ENCODE peak calls at places on chromosomes 11 and 22, in nine cellular contexts. K is mucosa of descending colon, D is cardiac muscle cell, O is IMR-90, L is upper lobe of right lung, Y is transverse colon, J is suprapubic skin, C is GM06990, Q is adrenal gland. S is an unnamed sample. For H3K36me3, the result is how much of the 10 kb centered on the place peaks cover.

GRCh38 chr22:29344137-29344536 is 28.6 kb upstream of the RASL10A start:
- DNase-seq in J (no peak), L (peak), Q (peak), C (no peak), Y (peak), D (peak), K (no peak), O (peak), S (peak)

GRCh38 chr22:38233427-38233826 is 31.6 kb downstream of the MAFF start:
- DNase-seq in K (no peak), O (peak), L (no peak), C (no peak), Y (no peak), J (no peak), Q (peak), D (no peak), S (no peak)

GRCh38 chr22:20080776-20081654 is 974 bp downstream of the DGCR8 start:
- DNase-seq in Y (peak), K (peak), Q (no peak), L (no peak), O (peak), J (no peak), D (peak), C (peak), S (no peak)

GRCh38 chr22:21923163-21923561 is 29.5 kb downstream of the PPM1F start:
- DNase-seq in O (no peak), L (no peak), C (no peak), K (peak), Y (no peak), Q (no peak), D (no peak), J (no peak), S (no peak)

GRCh38 chr22:37972527-37972926 is 11.8 kb downstream of the SOX10 start:
- DNase-seq in J (no peak), C (no peak), K (no peak), Q (no peak), L (no peak), Y (no peak), O (no peak), D (peak), S (no peak)

GRCh38 chr11:77726524-77726923 is 88.9 kb upstream of the CLNS1A start:
- DNase-seq in O (no peak), Q (no peak), C (no peak), D (no peak), Y (no peak), J (no peak), K (no peak), L (no peak), S (no peak)

GRCh38 chr11:16326679-16327297 is 29.6 kb downstream of the SOX6 start:
- DNase-seq in J (no peak), L (no peak), D (no peak), Y (no peak), O (peak), Q (no peak), C (no peak), K (no peak), S (no peak)

GRCh38 chr11:58621586-58622262 is 741 bp upstream of the CNTF start:
- DNase-seq in D (no peak), C (no peak), K (no peak), J (no peak), Y (no peak), O (no peak), L (no peak), Q (no peak), S (no peak)

GRCh38 chr11:86713552-86713951 is 41.1 kb upstream of the ME3 start:
- DNase-seq in D (no peak), K (no peak), Y (no peak), C (no peak), O (no peak), L (no peak), Q (no peak), J (no peak), S (no peak)

GRCh38 chr11:81165164-81165563 is 1568.5 kb downstream of the FAM181B start:
- DNase-seq in K (no peak), C (no peak), Q (no peak), D (peak), Y (no peak), L (no peak), O (no peak), J (no peak), S (no peak)

GRCh38 chr22:19523240-19524169 is 705 bp downstream of the CLDN5 start:
- DNase-seq in K (no peak), Y (no peak), C (peak), O (peak), Q (no peak), L (no peak), J (peak), D (peak), S (no peak)

GRCh38 chr11:82233211-82233610 is 500.5 kb downstream of the FAM181B start:
- DNase-seq in O (no peak), Y (no peak), C (no peak), D (no peak), K (no peak), L (no peak), Q (no peak), J (no peak), S (no peak)

GRCh38 chr11:35223429-35223828 is 84.5 kb downstream of the CD44 start:
- DNase-seq in O (peak), K (no peak), D (peak), C (no peak), L (no peak), Q (no peak), J (no peak), Y (no peak), S (no peak)

GRCh38 chr11:117410861-117411725 is 83.4 kb downstream of the CEP164 start:
- DNase-seq in Y (no peak), L (peak), K (no peak), J (peak), Q (no peak), O (no peak), C (no peak), D (no peak), S (no peak)
- H3K36me3 ChIP-seq in Y (under half), L (under half), K (under half), J (half or more), Q (under half), O (under half), C (under half), D (under half), S (under half)

DNA sequence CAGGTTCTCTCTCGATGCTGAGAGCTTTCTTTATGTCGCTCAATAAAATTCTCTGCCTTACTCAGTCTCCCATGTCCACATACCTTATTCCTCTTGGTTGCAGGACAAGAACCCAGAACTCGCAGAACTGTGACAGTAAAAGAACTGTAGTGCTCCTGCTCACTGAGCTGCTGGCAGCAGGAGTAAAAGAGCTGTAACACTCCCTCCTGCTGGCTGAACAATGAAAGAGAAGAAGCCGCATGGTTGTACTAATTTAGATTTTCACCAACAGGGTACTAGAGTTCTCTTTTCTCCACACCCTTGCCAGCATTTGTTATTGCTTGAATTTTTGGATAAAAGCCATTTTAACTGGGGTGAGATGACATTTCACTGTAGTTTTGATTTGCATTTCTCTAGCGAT is 433.2 kb downstream of the GUCY1A2 start:
- DNase-seq in L (no peak), J (no peak), Q (no peak), D (no peak), C (no peak), Y (no peak), O (peak), K (no peak), S (no peak)
- TF ChIP-seq CTCF in L (no peak), J (no peak), Q (peak), D (peak), C (no peak), Y (no peak), O (peak), K (no peak), S (no peak)

GRCh38 chr11:32434116-32434386 is 1.3 kb downstream of the WT1 start:
- DNase-seq in C (no peak), D (no peak), J (no peak), K (no peak), L (no peak), Q (no peak), Y (no peak), O (no peak), S (no peak)

GRCh38 chr11:32435152-32435480 is 223 bp downstream of the WT1 start:
- DNase-seq in K (no peak), C (no peak), J (no peak), L (no peak), O (no peak), D (no peak), Q (no peak), Y (no peak), S (no peak)

GRCh38 chr11:32435511-32435946 is at the start of gene WT1:
- DNase-seq in Q (no peak), J (no peak), K (no peak), O (no peak), L (no peak), Y (no peak), C (no peak), D (peak), S (peak)

GRCh38 chr11:32433249-32434115 is 1.9 kb downstream of the WT1 start:
- DNase-seq in C (no peak), Y (no peak), O (no peak), Q (no peak), K (no peak), D (no peak), J (no peak), L (no peak), S (no peak)

GRCh38 chr11:32434387-32435151 is 770 bp downstream of the WT1 start:
- DNase-seq in Q (no peak), J (no peak), Y (no peak), L (no peak), C (no peak), K (no peak), O (no peak), D (no peak), S (no peak)
- H3K4me3 ChIP-seq in Q (no peak), J (peak), Y (no peak), L (peak), C (no peak), K (no peak), O (no peak), D (peak), S (peak)

GRCh38 chr11:62516736-62517371 is 29.8 kb downstream of the AHNAK start:
- DNase-seq in Q (no peak), K (no peak), D (no peak), L (no peak), J (no peak), C (no peak), Y (no peak), O (no peak), S (no peak)
- H3K36me3 ChIP-seq in Q (under half), K (under half), D (under half), L (half or more), J (half or more), C (under half), Y (under half), O (half or more), S (under half)

DNA sequence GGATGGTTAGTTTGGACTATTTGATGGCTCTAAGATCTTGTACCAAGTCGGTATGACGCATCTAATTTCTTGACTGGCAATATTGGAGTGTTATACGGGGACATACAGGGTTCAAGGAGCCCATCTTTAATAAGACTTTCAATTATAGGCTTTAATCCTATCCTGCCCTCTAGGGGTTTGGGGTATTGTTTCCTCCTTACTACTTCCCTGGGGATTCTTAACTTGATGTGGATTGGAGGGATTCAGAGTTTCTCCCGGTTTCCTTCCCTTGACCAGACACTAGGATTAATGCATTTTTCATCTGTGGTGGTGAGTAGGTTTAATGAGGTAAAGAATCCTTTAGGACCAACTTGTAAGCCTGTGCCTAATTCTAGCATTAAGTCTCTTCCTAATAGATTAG is 18.8 kb downstream of the CYP2D6 start:
- DNase-seq in L (no peak), K (no peak), O (no peak), Q (no peak), J (no peak), Y (no peak), C (no peak), D (no peak), S (no peak)
- TF ChIP-seq CTCF in L (no peak), K (no peak), O (no peak), Q (no peak), J (no peak), Y (no peak), C (no peak), D (no peak), S (no peak)

GRCh38 chr11:93116641-93117577 is 80.9 kb downstream of the SLC36A4 start:
- DNase-seq in C (no peak), O (peak), K (peak), Q (no peak), D (no peak), Y (peak), J (no peak), L (no peak), S (no peak)

GRCh38 chr11:93122535-93122934 is 75.3 kb downstream of the SLC36A4 start:
- DNase-seq in C (no peak), Q (no peak), O (no peak), Y (no peak), J (no peak), L (no peak), D (no peak), K (no peak), S (no peak)

GRCh38 chr11:93123351-93123898 is 74.4 kb downstream of the SLC36A4 start:
- DNase-seq in O (peak), J (no peak), C (no peak), Y (peak), K (peak), L (no peak), D (no peak), Q (no peak), S (no peak)

GRCh38 chr11:93113824-93114223 is 84.0 kb downstream of the SLC36A4 start:
- DNase-seq in C (no peak), Q (no peak), K (no peak), D (no peak), O (no peak), J (no peak), L (no peak), Y (no peak), S (no peak)

GRCh38 chr11:93117578-93117964 is 80.2 kb downstream of the SLC36A4 start:
- DNase-seq in Q (no peak), Y (no peak), J (no peak), D (no peak), L (no peak), K (no peak), C (no peak), O (no peak), S (no peak)
- H3K4me3 ChIP-seq in Q (no peak), Y (no peak), J (no peak), D (no peak), L (no peak), K (no peak), C (no peak), O (no peak), S (no peak)

DNA sequence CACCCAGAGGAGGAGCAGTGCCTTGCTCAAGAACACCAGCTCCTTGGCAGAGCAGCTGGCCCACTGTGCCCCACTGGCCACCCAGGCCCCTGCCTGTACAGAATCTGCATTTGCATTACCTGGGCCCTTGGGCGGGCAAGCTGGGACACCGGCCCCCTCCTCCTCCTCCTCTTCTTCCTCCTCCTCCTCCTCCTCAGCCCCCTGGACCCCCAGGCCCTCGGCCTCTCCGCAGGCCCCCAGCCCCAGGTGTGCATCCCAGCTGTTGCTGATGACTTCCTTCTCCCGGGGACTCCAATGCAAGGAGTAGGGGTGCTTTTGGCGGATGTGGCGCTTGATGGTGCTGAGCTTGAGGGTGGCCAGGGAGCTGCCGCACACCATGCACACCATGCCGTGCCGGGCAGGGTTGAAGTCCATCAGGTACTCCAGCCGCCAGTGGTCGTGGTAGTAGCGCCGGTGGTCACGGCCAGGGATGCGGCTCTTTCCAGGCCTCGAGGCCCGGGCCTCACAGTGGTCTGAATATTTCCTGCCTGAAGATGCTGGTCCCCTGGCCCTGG is 2.8 kb downstream of the ZFTA start:
- DNase-seq in J (no peak), L (no peak), C (peak), K (peak), Q (peak), D (no peak), O (no peak), Y (peak), S (no peak)
- H3K36me3 ChIP-seq in J (under half), L (under half), C (under half), K (under half), Q (under half), D (under half), O (under half), Y (under half), S (under half)

DNA sequence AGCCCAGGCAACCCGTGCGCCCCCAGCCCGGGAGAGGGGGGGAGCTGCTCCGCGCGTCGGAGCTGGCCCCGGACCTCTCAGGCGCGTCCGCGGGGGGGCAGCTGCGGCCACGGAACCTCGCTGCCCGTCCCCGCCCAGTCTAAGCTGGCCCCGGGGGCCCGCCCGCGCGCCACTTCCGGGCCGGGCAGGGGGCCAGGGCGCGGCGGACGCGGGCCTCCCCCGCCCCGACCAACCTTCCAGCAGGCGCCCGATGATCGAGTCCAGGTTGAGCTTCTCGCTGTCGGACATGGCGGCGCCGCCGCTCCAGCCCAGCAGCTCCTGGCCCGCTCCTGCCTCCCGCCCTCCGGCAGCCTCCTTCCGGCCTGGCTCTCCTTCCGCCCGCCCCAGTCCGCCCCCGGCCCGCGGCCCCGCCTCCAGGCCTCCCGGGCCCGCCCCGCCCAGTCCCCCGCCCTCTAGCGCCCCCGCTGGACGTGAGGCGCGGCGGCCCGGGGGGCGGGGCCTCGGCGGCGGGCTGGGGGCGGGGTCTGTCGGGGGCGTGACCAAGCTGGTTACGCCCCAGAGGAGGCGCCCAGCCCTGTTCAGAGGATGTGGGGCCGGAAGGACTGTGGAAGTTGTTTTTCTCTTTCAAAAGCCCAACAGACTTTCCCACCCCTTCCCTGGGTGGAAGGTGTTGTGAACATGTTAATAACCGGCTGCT is at the start of gene PPP1CA:
- DNase-seq in L (peak), O (peak), Q (peak), J (peak), D (peak), Y (peak), C (peak), K (peak), S (no peak)
- TF ChIP-seq CTCF in L (peak), O (peak), Q (no peak), J (peak), D (peak), Y (no peak), C (peak), K (peak), S (no peak)